ENCODE peak calls at places on chromosome 1, in ten cellular contexts. One of them, this sample, is unnamed.

GRCh38 chr1:2353215-2353906 is 38.0 kb downstream of the MORN1 start:
- DNase-seq in D341Med: no peak
- DNase-seq in NCI-H1105: no peak
- DNase-seq in fibroblast of the conjunctiva: no peak
- DNase-seq in foreskin fibroblast: no peak
- DNase-seq in NCI-H1694 treated with DMSO at 0.1 percent for 48 hours: no peak
- DNase-seq in activated T-cell treated with anti-CD3 and anti-CD28 coated beads for 1 hour: no peak
- DNase-seq in SJSA1: no peak
- DNase-seq in GM19239: no peak
- DNase-seq in heart right ventricle: peak; percentile 17
- DNase-seq in this sample: no peak

GRCh38 chr1:32892368-32893197 is 6.3 kb downstream of the HPCA start:
- DNase-seq in fibroblast of the conjunctiva: no peak
- DNase-seq in SJSA1: no peak
- DNase-seq in foreskin fibroblast: peak; percentile 54
- DNase-seq in NCI-H1694 treated with DMSO at 0.1 percent for 48 hours: peak; percentile 50
- DNase-seq in GM19239: peak; percentile 78
- DNase-seq in NCI-H1105: peak; percentile 68
- DNase-seq in heart right ventricle: no peak
- DNase-seq in activated T-cell treated with anti-CD3 and anti-CD28 coated beads for 1 hour: no peak
- DNase-seq in D341Med: peak; percentile 76
- DNase-seq in this sample: no peak

GRCh38 chr1:217149791-217150190 is 426.6 kb upstream of the ESRRG start:
- DNase-seq in D341Med: no peak
- DNase-seq in fibroblast of the conjunctiva: no peak
- DNase-seq in NCI-H1105: no peak
- DNase-seq in SJSA1: no peak
- DNase-seq in activated T-cell treated with anti-CD3 and anti-CD28 coated beads for 1 hour: no peak
- DNase-seq in NCI-H1694 treated with DMSO at 0.1 percent for 48 hours: no peak
- DNase-seq in GM19239: no peak
- DNase-seq in heart right ventricle: no peak
- DNase-seq in foreskin fibroblast: no peak
- DNase-seq in this sample: no peak

GRCh38 chr1:81008298-81008697 is 792.4 kb upstream of the ADGRL2 start:
- DNase-seq in NCI-H1105: no peak
- DNase-seq in SJSA1: no peak
- DNase-seq in NCI-H1694 treated with DMSO at 0.1 percent for 48 hours: no peak
- DNase-seq in heart right ventricle: no peak
- DNase-seq in GM19239: no peak
- DNase-seq in fibroblast of the conjunctiva: no peak
- DNase-seq in foreskin fibroblast: no peak
- DNase-seq in D341Med: peak; percentile 16
- DNase-seq in activated T-cell treated with anti-CD3 and anti-CD28 coated beads for 1 hour: no peak
- DNase-seq in this sample: no peak

GRCh38 chr1:232686346-232686745 is 56.4 kb upstream of the SIPA1L2 start:
- DNase-seq in NCI-H1105: no peak
- DNase-seq in heart right ventricle: no peak
- DNase-seq in activated T-cell treated with anti-CD3 and anti-CD28 coated beads for 1 hour: no peak
- DNase-seq in GM19239: no peak
- DNase-seq in SJSA1: no peak
- DNase-seq in fibroblast of the conjunctiva: no peak
- DNase-seq in foreskin fibroblast: peak; percentile 20
- DNase-seq in NCI-H1694 treated with DMSO at 0.1 percent for 48 hours: no peak
- DNase-seq in D341Med: no peak
- DNase-seq in this sample: no peak

GRCh38 chr1:161013591-161014513 is 7.1 kb downstream of the F11R start:
- DNase-seq in activated T-cell treated with anti-CD3 and anti-CD28 coated beads for 1 hour: peak; percentile 35
- DNase-seq in NCI-H1105: no peak
- DNase-seq in heart right ventricle: peak; percentile 70
- DNase-seq in D341Med: no peak
- DNase-seq in foreskin fibroblast: peak; percentile 54
- DNase-seq in SJSA1: no peak
- DNase-seq in NCI-H1694 treated with DMSO at 0.1 percent for 48 hours: no peak
- DNase-seq in GM19239: peak; percentile 79
- DNase-seq in fibroblast of the conjunctiva: peak; percentile 23
- DNase-seq in this sample: peak; percentile 60

GRCh38 chr1:19353596-19353995 is 41.5 kb downstream of the SLC66A1 start:
- DNase-seq in D341Med: no peak
- DNase-seq in NCI-H1694 treated with DMSO at 0.1 percent for 48 hours: no peak
- DNase-seq in activated T-cell treated with anti-CD3 and anti-CD28 coated beads for 1 hour: no peak
- DNase-seq in SJSA1: no peak
- DNase-seq in fibroblast of the conjunctiva: no peak
- DNase-seq in GM19239: no peak
- DNase-seq in foreskin fibroblast: no peak
- DNase-seq in NCI-H1105: no peak
- DNase-seq in heart right ventricle: no peak
- DNase-seq in this sample: no peak

GRCh38 chr1:177490786-177491185 is 320.0 kb downstream of the BRINP2 start:
- DNase-seq in NCI-H1105: no peak
- DNase-seq in D341Med: no peak
- DNase-seq in SJSA1: no peak
- DNase-seq in foreskin fibroblast: no peak
- DNase-seq in fibroblast of the conjunctiva: no peak
- DNase-seq in NCI-H1694 treated with DMSO at 0.1 percent for 48 hours: no peak
- DNase-seq in activated T-cell treated with anti-CD3 and anti-CD28 coated beads for 1 hour: no peak
- DNase-seq in GM19239: no peak
- DNase-seq in heart right ventricle: no peak
- DNase-seq in this sample: no peak

GRCh38 chr1:3616861-3617260 is 5.6 kb upstream of the MEGF6 start:
- DNase-seq in NCI-H1105: no peak
- DNase-seq in D341Med: no peak
- DNase-seq in foreskin fibroblast: no peak
- DNase-seq in activated T-cell treated with anti-CD3 and anti-CD28 coated beads for 1 hour: no peak
- DNase-seq in heart right ventricle: no peak
- DNase-seq in NCI-H1694 treated with DMSO at 0.1 percent for 48 hours: no peak
- DNase-seq in SJSA1: no peak
- DNase-seq in GM19239: no peak
- DNase-seq in fibroblast of the conjunctiva: no peak
- DNase-seq in this sample: no peak

GRCh38 chr1:231866392-231867331 is 240.1 kb downstream of the DISC1 start:
- DNase-seq in foreskin fibroblast: peak; percentile 84
- DNase-seq in NCI-H1105: peak; percentile 27
- DNase-seq in SJSA1: peak; percentile 61
- DNase-seq in activated T-cell treated with anti-CD3 and anti-CD28 coated beads for 1 hour: peak; percentile 51
- DNase-seq in GM19239: peak; percentile 22
- DNase-seq in heart right ventricle: peak; percentile 39
- DNase-seq in fibroblast of the conjunctiva: peak; percentile 17
- DNase-seq in D341Med: peak; percentile 80
- DNase-seq in NCI-H1694 treated with DMSO at 0.1 percent for 48 hours: peak; percentile 55
- DNase-seq in this sample: peak; percentile 40

GRCh38 chr1:106721779-106722178 is 334.7 kb upstream of the PRMT6 start:
- DNase-seq in GM19239: no peak
- DNase-seq in foreskin fibroblast: peak; percentile 10
- DNase-seq in SJSA1: no peak
- DNase-seq in heart right ventricle: no peak
- DNase-seq in activated T-cell treated with anti-CD3 and anti-CD28 coated beads for 1 hour: no peak
- DNase-seq in NCI-H1105: no peak
- DNase-seq in NCI-H1694 treated with DMSO at 0.1 percent for 48 hours: no peak
- DNase-seq in fibroblast of the conjunctiva: no peak
- DNase-seq in D341Med: no peak
- DNase-seq in this sample: no peak

This sample was measured in CD4-positive, alpha-beta T cell.